ENCODE peak calls at places on chromosomes 4 and X, in five cellular contexts. S, K, I, H and L are unnamed samples.

GRCh38 chrX:9231491-9231890 is 197.6 kb upstream of the FAM9B start:
- DNase-seq in S (no peak), K (peak; percentile 54), I (no peak), H (no peak), L (no peak)

GRCh38 chrX:94695910-94696309 is 1021.9 kb downstream of the FAM133A start:
- DNase-seq in S (no peak), K (no peak), I (no peak), H (no peak), L (no peak)

GRCh38 chr4:80500593-80500992 is 165.1 kb downstream of the CFAP299 start:
- DNase-seq in S (no peak), K (no peak), I (no peak), H (no peak), L (no peak)

GRCh38 chrX:132353430-132353829 is 134.2 kb upstream of the RAP2C start:
- DNase-seq in S (no peak), K (no peak), I (no peak), H (no peak), L (no peak)

GRCh38 chrX:153601511-153602110 is 2.7 kb upstream of the CCNQ start:
- DNase-seq in S (no peak), K (no peak), I (no peak), H (no peak), L (no peak)

GRCh38 chr4:52659722-52660261 is 691 bp upstream of the USP46 start:
- DNase-seq in S (peak; percentile 72), K (no peak), I (no peak), H (peak; percentile 31), L (peak; percentile 73)

GRCh38 chr4:7240341-7240740 is 48.0 kb downstream of the SORCS2 start:
- DNase-seq in S (no peak), K (no peak), I (no peak), H (no peak), L (no peak)

GRCh38 chr4:119286377-119287002 is 35.4 kb downstream of the FABP2 start:
- DNase-seq in S (peak; percentile 36), K (peak; percentile 41), I (peak; percentile 47), H (no peak), L (no peak)

GRCh38 chr4:88446124-88446523 is 10.8 kb upstream of the HERC5 start:
- DNase-seq in S (no peak), K (no peak), I (no peak), H (no peak), L (no peak)

GRCh38 chrX:13698432-13698831 is 9.5 kb downstream of the RAB9A start:
- DNase-seq in S (no peak), K (peak; percentile 49), I (no peak), H (no peak), L (no peak)
- H3K4me1 ChIP-seq in S (peaks cover 15% of the 10 kb centered on the region), K (peaks cover 33% of the 10 kb centered on the region), I (peaks cover 12% of the 10 kb centered on the region), H (no peaks in the 10 kb centered on the region), L (no peaks in the 10 kb centered on the region)

GRCh38 chr4:126563389-126563788 is 1069.4 kb upstream of the INTU start:
- DNase-seq in S (no peak), K (no peak), I (no peak), H (no peak), L (no peak)
- H3K4me1 ChIP-seq in S (no peaks in the 10 kb centered on the region), K (no peaks in the 10 kb centered on the region), I (no peaks in the 10 kb centered on the region), H (no peaks in the 10 kb centered on the region), L (no peaks in the 10 kb centered on the region)

GRCh38 chr4:153537493-153537960 is 71.4 kb downstream of the TMEM131L start:
- DNase-seq in S (no peak), K (no peak), I (no peak), H (no peak), L (no peak)
- H3K4me1 ChIP-seq in S (peaks cover 9% of the 10 kb centered on the region), K (no peaks in the 10 kb centered on the region), I (no peaks in the 10 kb centered on the region), H (no peaks in the 10 kb centered on the region), L (no peaks in the 10 kb centered on the region)

DNA sequence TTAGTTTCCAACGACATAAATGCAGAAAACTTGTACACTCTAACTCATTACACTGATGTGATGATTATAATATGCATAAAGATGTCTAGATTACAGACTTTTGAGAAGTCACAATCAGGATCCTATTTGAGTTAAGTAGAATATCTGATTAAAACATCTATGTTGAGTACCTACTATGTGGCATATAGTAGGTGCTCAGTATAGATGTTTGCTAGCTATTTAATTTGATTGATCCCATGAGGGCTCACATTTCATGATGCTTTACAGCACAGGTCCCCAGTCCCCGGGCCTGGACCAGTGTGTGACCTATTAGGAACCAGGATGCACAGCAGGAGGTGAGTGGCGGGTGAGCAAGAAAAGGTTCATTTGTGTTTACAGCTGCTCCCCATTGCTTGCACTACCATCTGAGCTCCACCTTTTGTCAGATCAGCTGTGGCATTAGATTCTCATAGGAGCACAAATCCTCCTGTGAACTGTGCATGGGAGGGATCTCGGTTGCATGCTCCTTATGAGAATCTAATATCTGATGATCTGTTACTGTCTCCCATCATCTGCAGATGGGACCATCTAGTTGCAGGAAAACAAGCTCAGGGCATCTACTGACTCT is 33.0 kb upstream of the CXCL8 start:
- DNase-seq in S (no peak), K (no peak), I (no peak), H (no peak), L (no peak)
- H3K4me1 ChIP-seq in S (no peaks in the 10 kb centered on the region), K (peaks cover 52% of the 10 kb centered on the region), I (peaks cover 14% of the 10 kb centered on the region), H (no peaks in the 10 kb centered on the region), L (peaks cover 25% of the 10 kb centered on the region)

DNA sequence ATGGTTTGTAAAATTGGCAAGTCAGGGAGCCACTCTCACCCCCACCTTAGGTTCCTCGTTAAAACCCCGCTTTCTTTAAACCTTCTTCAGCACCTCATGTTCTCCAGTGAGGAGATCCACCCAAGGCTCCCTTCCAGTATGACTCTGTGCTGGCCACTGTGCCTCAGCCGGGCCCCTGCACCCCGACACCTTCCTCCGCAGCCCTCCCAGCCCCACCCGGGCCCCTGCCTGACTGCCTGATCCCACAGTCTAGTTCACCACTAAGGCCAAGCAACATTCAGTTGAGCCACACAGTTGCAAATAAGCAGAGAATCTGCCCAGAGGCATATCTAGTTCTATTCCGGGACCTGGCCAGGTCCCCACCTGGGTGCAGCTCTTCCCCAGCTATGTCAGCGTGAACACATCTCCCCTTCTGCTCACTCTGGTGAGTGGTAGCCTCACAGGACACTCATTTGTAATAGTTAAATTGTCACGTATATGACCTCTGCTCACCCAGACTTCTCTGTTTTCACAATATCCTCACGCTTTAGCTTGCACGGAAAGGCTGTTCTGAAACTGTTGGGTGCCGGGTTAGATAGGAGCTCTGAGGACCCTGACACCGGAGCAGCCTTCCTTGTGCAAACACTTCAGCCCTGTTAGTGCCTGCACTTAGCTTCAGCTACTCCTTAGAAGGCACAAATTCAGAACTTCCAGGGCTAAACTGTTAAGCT is 146.8 kb downstream of the DCTD start:
- DNase-seq in S (no peak), K (no peak), I (no peak), H (no peak), L (no peak)
- H3K4me1 ChIP-seq in S (no peaks in the 10 kb centered on the region), K (no peaks in the 10 kb centered on the region), I (no peaks in the 10 kb centered on the region), H (no peaks in the 10 kb centered on the region), L (no peaks in the 10 kb centered on the region)

GRCh38 chr4:41212221-41213203 is 1.8 kb downstream of the APBB2 start:
- DNase-seq in S (peak; percentile 62), K (peak; percentile 58), I (no peak), H (no peak), L (no peak)
- H3K4me1 ChIP-seq in S (peaks cover 10% of the 10 kb centered on the region), K (peaks cover 27% of the 10 kb centered on the region), I (peaks cover 46% of the 10 kb centered on the region), H (no peaks in the 10 kb centered on the region), L (peaks cover 57% of the 10 kb centered on the region)

DNA sequence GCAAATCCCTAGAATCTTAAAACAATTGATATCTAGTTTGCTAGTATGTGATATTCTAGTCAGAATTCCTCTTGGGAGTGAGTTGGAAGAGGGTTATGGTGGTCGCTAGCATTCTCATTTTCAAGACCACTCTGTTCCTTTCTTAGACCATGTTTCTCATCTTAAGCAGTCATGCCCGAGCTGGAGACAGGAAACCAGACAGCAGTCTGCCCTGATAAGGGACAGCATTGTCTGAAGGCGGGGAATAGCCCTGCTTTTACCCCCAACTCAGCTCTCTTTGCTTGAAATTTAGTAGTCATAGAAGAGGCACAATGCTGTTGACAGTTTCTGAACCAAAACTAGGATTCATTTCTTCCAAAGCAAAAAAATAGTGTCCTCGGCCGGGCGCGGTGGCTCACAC is 5.2 kb downstream of the KLF3 start:
- DNase-seq in S (no peak), K (no peak), I (no peak), H (no peak), L (no peak)
- H3K4me1 ChIP-seq in S (peaks cover 69% of the 10 kb centered on the region), K (peaks cover 76% of the 10 kb centered on the region), I (peaks cover 75% of the 10 kb centered on the region), H (peaks cover 4% of the 10 kb centered on the region), L (peaks cover 83% of the 10 kb centered on the region)

GRCh38 chr4:152099061-152099425 is 338.2 kb upstream of the GATB start:
- DNase-seq in S (no peak), K (no peak), I (no peak), H (no peak), L (no peak)
- H3K4me1 ChIP-seq in S (peaks cover 11% of the 10 kb centered on the region), K (peaks cover 29% of the 10 kb centered on the region), I (peaks cover 15% of the 10 kb centered on the region), H (no peaks in the 10 kb centered on the region), L (peaks cover 7% of the 10 kb centered on the region)